ENCODE peak calls at places on chromosomes 3 and 15, in five cellular contexts. One of them, this sample, is unnamed.

GRCh38 chr3:149581681-149582349 is 76.0 kb downstream of the WWTR1 start:
- DNase-seq in psoas muscle: peak; percentile 56
- DNase-seq in esophagus squamous epithelium: no peak
- DNase-seq in CD8-positive, alpha-beta memory T cell: no peak
- DNase-seq in CD4-positive, CD25-positive, alpha-beta regulatory T cell: no peak
- DNase-seq in this sample: no peak

GRCh38 chr3:36907911-36908646 is 36.8 kb downstream of the TRANK1 start:
- DNase-seq in psoas muscle: no peak
- DNase-seq in esophagus squamous epithelium: no peak
- DNase-seq in CD8-positive, alpha-beta memory T cell: peak; percentile 73
- DNase-seq in CD4-positive, CD25-positive, alpha-beta regulatory T cell: peak; percentile 64
- DNase-seq in this sample: peak; percentile 58

GRCh38 chr15:80846416-80846815 is 67.2 kb downstream of the CEMIP start:
- DNase-seq in psoas muscle: no peak
- DNase-seq in esophagus squamous epithelium: no peak
- DNase-seq in CD8-positive, alpha-beta memory T cell: no peak
- DNase-seq in CD4-positive, CD25-positive, alpha-beta regulatory T cell: no peak
- DNase-seq in this sample: no peak

GRCh38 chr15:83436513-83437158 is 10.5 kb upstream of the SH3GL3 start:
- DNase-seq in psoas muscle: no peak
- DNase-seq in esophagus squamous epithelium: no peak
- DNase-seq in CD8-positive, alpha-beta memory T cell: no peak
- DNase-seq in CD4-positive, CD25-positive, alpha-beta regulatory T cell: no peak
- DNase-seq in this sample: no peak

GRCh38 chr3:114079761-114080160 is 23.2 kb downstream of the QTRT2 start:
- DNase-seq in psoas muscle: no peak
- DNase-seq in esophagus squamous epithelium: no peak
- DNase-seq in CD8-positive, alpha-beta memory T cell: no peak
- DNase-seq in CD4-positive, CD25-positive, alpha-beta regulatory T cell: no peak
- DNase-seq in this sample: no peak

GRCh38 chr3:81581966-81582599 is 179.4 kb downstream of the GBE1 start:
- DNase-seq in psoas muscle: no peak
- DNase-seq in esophagus squamous epithelium: no peak
- DNase-seq in CD8-positive, alpha-beta memory T cell: no peak
- DNase-seq in CD4-positive, CD25-positive, alpha-beta regulatory T cell: peak; percentile 4
- DNase-seq in this sample: no peak

GRCh38 chr3:131960324-131960723 is 74.5 kb downstream of the CPNE4 start:
- DNase-seq in psoas muscle: no peak
- DNase-seq in esophagus squamous epithelium: no peak
- DNase-seq in CD8-positive, alpha-beta memory T cell: no peak
- DNase-seq in CD4-positive, CD25-positive, alpha-beta regulatory T cell: no peak
- DNase-seq in this sample: no peak

GRCh38 chr15:31303434-31304073 is 23.1 kb upstream of the KLF13 start:
- DNase-seq in psoas muscle: peak; percentile 72
- DNase-seq in esophagus squamous epithelium: no peak
- DNase-seq in CD8-positive, alpha-beta memory T cell: no peak
- DNase-seq in CD4-positive, CD25-positive, alpha-beta regulatory T cell: no peak
- DNase-seq in this sample: no peak

GRCh38 chr15:29844290-29844903 is 22.1 kb upstream of the TJP1 start:
- DNase-seq in psoas muscle: no peak
- DNase-seq in esophagus squamous epithelium: no peak
- DNase-seq in CD8-positive, alpha-beta memory T cell: no peak
- DNase-seq in CD4-positive, CD25-positive, alpha-beta regulatory T cell: no peak
- DNase-seq in this sample: no peak

GRCh38 chr3:11434017-11434526 is 161.9 kb downstream of the ATG7 start:
- DNase-seq in psoas muscle: peak; percentile 56
- DNase-seq in esophagus squamous epithelium: no peak
- DNase-seq in CD8-positive, alpha-beta memory T cell: no peak
- DNase-seq in CD4-positive, CD25-positive, alpha-beta regulatory T cell: no peak
- DNase-seq in this sample: no peak

GRCh38 chr3:106124818-106125217 is 256.0 kb upstream of the CBLB start:
- DNase-seq in psoas muscle: no peak
- DNase-seq in esophagus squamous epithelium: no peak
- DNase-seq in CD8-positive, alpha-beta memory T cell: no peak
- DNase-seq in CD4-positive, CD25-positive, alpha-beta regulatory T cell: no peak
- DNase-seq in this sample: no peak

GRCh38 chr15:66780973-66781718 is 79.1 kb downstream of the SMAD6 start:
- DNase-seq in psoas muscle: peak; percentile 39
- DNase-seq in esophagus squamous epithelium: no peak
- DNase-seq in CD8-positive, alpha-beta memory T cell: no peak
- DNase-seq in CD4-positive, CD25-positive, alpha-beta regulatory T cell: no peak
- DNase-seq in this sample: no peak

GRCh38 chr3:13172644-13173013 is 99.4 kb upstream of the IQSEC1 start:
- DNase-seq in psoas muscle: no peak
- DNase-seq in esophagus squamous epithelium: no peak
- DNase-seq in CD8-positive, alpha-beta memory T cell: no peak
- DNase-seq in CD4-positive, CD25-positive, alpha-beta regulatory T cell: no peak
- DNase-seq in this sample: no peak

GRCh38 chr3:9253327-9253726 is 3.9 kb upstream of the SRGAP3 start:
- DNase-seq in psoas muscle: no peak
- DNase-seq in esophagus squamous epithelium: no peak
- DNase-seq in CD8-positive, alpha-beta memory T cell: no peak
- DNase-seq in CD4-positive, CD25-positive, alpha-beta regulatory T cell: no peak
- DNase-seq in this sample: no peak

GRCh38 chr3:6518709-6519345 is 342.1 kb upstream of the GRM7 start:
- DNase-seq in psoas muscle: no peak
- DNase-seq in esophagus squamous epithelium: no peak
- DNase-seq in CD8-positive, alpha-beta memory T cell: no peak
- DNase-seq in CD4-positive, CD25-positive, alpha-beta regulatory T cell: no peak
- DNase-seq in this sample: no peak

GRCh38 chr3:30098656-30099454 is 507.5 kb upstream of the TGFBR2 start:
- DNase-seq in psoas muscle: no peak
- DNase-seq in esophagus squamous epithelium: no peak
- DNase-seq in CD8-positive, alpha-beta memory T cell: no peak
- DNase-seq in CD4-positive, CD25-positive, alpha-beta regulatory T cell: no peak
- DNase-seq in this sample: no peak

GRCh38 chr3:30544811-30545210 is 61.6 kb upstream of the TGFBR2 start:
- DNase-seq in psoas muscle: no peak
- DNase-seq in esophagus squamous epithelium: no peak
- DNase-seq in CD8-positive, alpha-beta memory T cell: no peak
- DNase-seq in CD4-positive, CD25-positive, alpha-beta regulatory T cell: no peak
- DNase-seq in this sample: no peak

GRCh38 chr3:141663993-141664392 is 74.1 kb upstream of the RNF7 start:
- DNase-seq in psoas muscle: no peak
- DNase-seq in esophagus squamous epithelium: no peak
- DNase-seq in CD8-positive, alpha-beta memory T cell: no peak
- DNase-seq in CD4-positive, CD25-positive, alpha-beta regulatory T cell: no peak
- DNase-seq in this sample: no peak

GRCh38 chr3:123031051-123031450 is 3.5 kb upstream of the SEMA5B start:
- DNase-seq in psoas muscle: no peak
- DNase-seq in esophagus squamous epithelium: no peak
- DNase-seq in CD8-positive, alpha-beta memory T cell: no peak
- DNase-seq in CD4-positive, CD25-positive, alpha-beta regulatory T cell: no peak
- DNase-seq in this sample: no peak
- H3K27me3 ChIP-seq in psoas muscle: no peaks in the 10 kb centered on the region
- H3K27me3 ChIP-seq in esophagus squamous epithelium: peaks cover 14% of the 10 kb centered on the region
- H3K27me3 ChIP-seq in CD8-positive, alpha-beta memory T cell: peaks cover 42% of the 10 kb centered on the region
- H3K27me3 ChIP-seq in CD4-positive, CD25-positive, alpha-beta regulatory T cell: peaks cover 39% of the 10 kb centered on the region
- H3K27me3 ChIP-seq in this sample: peaks cover 74% of the 10 kb centered on the region

GRCh38 chr15:26868029-26868685 is 1.3 kb downstream of the GABRA5 start:
- DNase-seq in psoas muscle: no peak
- DNase-seq in esophagus squamous epithelium: no peak
- DNase-seq in CD8-positive, alpha-beta memory T cell: no peak
- DNase-seq in CD4-positive, CD25-positive, alpha-beta regulatory T cell: no peak
- DNase-seq in this sample: no peak
- H3K27me3 ChIP-seq in psoas muscle: no peaks in the 10 kb centered on the region
- H3K27me3 ChIP-seq in esophagus squamous epithelium: no peaks in the 10 kb centered on the region
- H3K27me3 ChIP-seq in CD8-positive, alpha-beta memory T cell: no peaks in the 10 kb centered on the region
- H3K27me3 ChIP-seq in CD4-positive, CD25-positive, alpha-beta regulatory T cell: no peaks in the 10 kb centered on the region
- H3K27me3 ChIP-seq in this sample: peaks cover 19% of the 10 kb centered on the region

GRCh38 chr3:98702166-98702565 is 61.0 kb upstream of the ST3GAL6 start:
- DNase-seq in psoas muscle: no peak
- DNase-seq in esophagus squamous epithelium: no peak
- DNase-seq in CD8-positive, alpha-beta memory T cell: no peak
- DNase-seq in CD4-positive, CD25-positive, alpha-beta regulatory T cell: no peak
- DNase-seq in this sample: no peak

GRCh38 chr3:98697225-98697624 is 65.9 kb upstream of the ST3GAL6 start:
- DNase-seq in psoas muscle: no peak
- DNase-seq in esophagus squamous epithelium: no peak
- DNase-seq in CD8-positive, alpha-beta memory T cell: no peak
- DNase-seq in CD4-positive, CD25-positive, alpha-beta regulatory T cell: no peak
- DNase-seq in this sample: no peak

GRCh38 chr3:98705212-98705611 is 57.9 kb upstream of the ST3GAL6 start:
- DNase-seq in psoas muscle: no peak
- DNase-seq in esophagus squamous epithelium: no peak
- DNase-seq in CD8-positive, alpha-beta memory T cell: no peak
- DNase-seq in CD4-positive, CD25-positive, alpha-beta regulatory T cell: no peak
- DNase-seq in this sample: no peak

GRCh38 chr3:98699132-98699531 is 64.0 kb upstream of the ST3GAL6 start:
- DNase-seq in psoas muscle: no peak
- DNase-seq in esophagus squamous epithelium: no peak
- DNase-seq in CD8-positive, alpha-beta memory T cell: no peak
- DNase-seq in CD4-positive, CD25-positive, alpha-beta regulatory T cell: no peak
- DNase-seq in this sample: no peak

DNA sequence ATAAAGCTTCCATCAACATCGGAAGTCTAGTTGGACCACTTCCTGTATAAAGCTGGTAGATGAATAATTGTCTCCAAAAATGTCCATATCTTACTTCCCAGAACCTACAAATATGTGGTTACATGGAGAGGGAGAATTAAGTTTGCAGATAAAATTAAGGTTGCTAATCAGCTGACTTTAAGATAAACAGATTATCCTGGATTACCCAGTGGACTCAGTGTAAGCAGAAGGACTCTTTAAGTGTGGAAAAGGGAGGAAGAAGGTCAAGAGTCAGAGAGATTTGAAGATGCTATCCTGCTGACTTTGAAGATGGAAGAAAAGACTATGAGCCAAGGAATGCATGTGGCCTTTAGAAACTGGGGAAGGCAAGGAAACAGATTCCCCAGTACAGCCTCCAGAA is 61.9 kb upstream of the ST3GAL6 start:
- DNase-seq in psoas muscle: no peak
- DNase-seq in esophagus squamous epithelium: no peak
- DNase-seq in CD8-positive, alpha-beta memory T cell: no peak
- DNase-seq in CD4-positive, CD25-positive, alpha-beta regulatory T cell: no peak
- DNase-seq in this sample: no peak
- H3K27me3 ChIP-seq in psoas muscle: no peaks in the 10 kb centered on the region
- H3K27me3 ChIP-seq in esophagus squamous epithelium: no peaks in the 10 kb centered on the region
- H3K27me3 ChIP-seq in CD8-positive, alpha-beta memory T cell: no peaks in the 10 kb centered on the region
- H3K27me3 ChIP-seq in CD4-positive, CD25-positive, alpha-beta regulatory T cell: no peaks in the 10 kb centered on the region
- H3K27me3 ChIP-seq in this sample: no peaks in the 10 kb centered on the region

DNA sequence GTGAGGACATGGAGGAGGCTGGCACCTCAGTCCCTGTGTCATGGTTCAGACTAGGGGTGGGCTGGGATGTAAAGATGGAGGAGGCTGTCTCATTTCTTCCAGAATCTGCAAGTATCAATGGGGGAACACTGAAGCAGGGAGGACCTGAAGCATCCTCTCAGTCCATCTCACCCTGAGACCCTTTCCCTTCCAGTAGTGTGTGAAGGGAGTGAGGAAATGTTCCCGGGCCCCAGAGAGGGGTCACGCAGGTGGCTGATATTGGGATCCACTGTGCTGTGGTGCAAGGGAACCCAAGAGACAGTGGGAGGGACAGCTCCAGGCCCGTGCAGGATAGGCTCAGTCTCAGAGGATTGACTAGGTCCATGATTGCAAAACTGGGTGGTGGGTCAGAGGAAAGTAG is 72.2 kb upstream of the ADPGK start:
- DNase-seq in psoas muscle: no peak
- DNase-seq in esophagus squamous epithelium: no peak
- DNase-seq in CD8-positive, alpha-beta memory T cell: no peak
- DNase-seq in CD4-positive, CD25-positive, alpha-beta regulatory T cell: no peak
- DNase-seq in this sample: no peak
- H3K27me3 ChIP-seq in psoas muscle: no peaks in the 10 kb centered on the region
- H3K27me3 ChIP-seq in esophagus squamous epithelium: no peaks in the 10 kb centered on the region
- H3K27me3 ChIP-seq in CD8-positive, alpha-beta memory T cell: no peaks in the 10 kb centered on the region
- H3K27me3 ChIP-seq in CD4-positive, CD25-positive, alpha-beta regulatory T cell: peaks cover 2% of the 10 kb centered on the region
- H3K27me3 ChIP-seq in this sample: no peaks in the 10 kb centered on the region

This sample was measured in CD4-positive, alpha-beta T cell.